ENCODE peak calls at places on chromosome 21, in five cellular contexts. R is HepG2, B is PC-3, U is ovary, L is ascending aorta. K is an unnamed sample. For H3K4me1, the result is how much of the 10 kb centered on the place peaks cover.

GRCh38 chr21:18443085-18443484 is 39.5 kb upstream of the TMPRSS15 start:
- DNase-seq in R (no peak), B (no peak), U (no peak), L (no peak), K (no peak)

GRCh38 chr21:21163904-21164303 is 165.7 kb downstream of the NCAM2 start:
- DNase-seq in R (peak), B (peak), U (no peak), L (no peak), K (peak)

GRCh38 chr21:25565272-25566199 is 41.7 kb downstream of the MRPL39 start:
- DNase-seq in R (no peak), B (no peak), U (no peak), L (no peak), K (no peak)

GRCh38 chr21:32806810-32807386 is 35.3 kb upstream of the PAXBP1 start:
- DNase-seq in R (no peak), B (no peak), U (no peak), L (no peak), K (no peak)

GRCh38 chr21:30340714-30341573 is 3.5 kb upstream of the KRTAP27-1 start:
- DNase-seq in R (peak), B (peak), U (no peak), L (no peak), K (no peak)

GRCh38 chr21:37878946-37879660 is 37.2 kb downstream of the KCNJ6 start:
- DNase-seq in R (no peak), B (peak), U (no peak), L (no peak), K (no peak)

GRCh38 chr21:38349111-38349746 is 92.4 kb downstream of the KCNJ15 start:
- DNase-seq in R (no peak), B (no peak), U (no peak), L (peak), K (no peak)

GRCh38 chr21:25375675-25376074 is 231.6 kb downstream of the MRPL39 start:
- DNase-seq in R (no peak), B (no peak), U (no peak), L (no peak), K (no peak)

GRCh38 chr21:19340954-19341353 is 937.4 kb upstream of the TMPRSS15 start:
- DNase-seq in R (no peak), B (no peak), U (no peak), L (no peak), K (no peak)

GRCh38 chr21:16028163-16028562 is 298.4 kb downstream of the USP25 start:
- DNase-seq in R (no peak), B (no peak), U (no peak), L (no peak), K (no peak)

GRCh38 chr21:26776320-26777021 is 68.7 kb downstream of the ADAMTS1 start:
- DNase-seq in R (no peak), B (peak), U (no peak), L (no peak), K (no peak)

GRCh38 chr21:15058718-15059316 is 6.0 kb downstream of the NRIP1 start:
- DNase-seq in R (no peak), B (peak), U (no peak), L (no peak), K (no peak)

GRCh38 chr21:21084179-21084578 is 86.0 kb downstream of the NCAM2 start:
- DNase-seq in R (no peak), B (no peak), U (no peak), L (no peak), K (no peak)

GRCh38 chr21:27429612-27430361 is 462.9 kb upstream of the ADAMTS5 start:
- DNase-seq in R (no peak), B (no peak), U (no peak), L (no peak), K (no peak)

GRCh38 chr21:26332873-26333272 is 162.3 kb upstream of the APP start:
- DNase-seq in R (no peak), B (peak), U (no peak), L (no peak), K (no peak)

GRCh38 chr21:17513214-17514123 is 626 bp downstream of the CXADR start:
- DNase-seq in R (peak), B (peak), U (peak), L (no peak), K (no peak)

GRCh38 chr21:32523463-32523862 is 61.9 kb downstream of the TCP10L start:
- DNase-seq in R (no peak), B (no peak), U (no peak), L (no peak), K (peak)

GRCh38 chr21:33078907-33079582 is 9.1 kb downstream of the OLIG1 start:
- DNase-seq in R (peak), B (peak), U (no peak), L (no peak), K (no peak)

GRCh38 chr21:34078915-34079314 is 5.5 kb downstream of the MRPS6 start:
- DNase-seq in R (no peak), B (peak), U (no peak), L (no peak), K (no peak)

GRCh38 chr21:46118305-46118870 is 20.5 kb downstream of the COL6A2 start:
- DNase-seq in R (no peak), B (no peak), U (peak), L (peak), K (peak)

GRCh38 chr21:46120301-46121285 is 22.7 kb downstream of the COL6A2 start:
- DNase-seq in R (no peak), B (no peak), U (peak), L (no peak), K (peak)

GRCh38 chr21:18951291-18952038 is 547.9 kb upstream of the TMPRSS15 start:
- DNase-seq in R (no peak), B (peak), U (no peak), L (no peak), K (no peak)

GRCh38 chr21:38768385-38769071 is 37.2 kb upstream of the ETS2 start:
- DNase-seq in R (no peak), B (peak), U (no peak), L (no peak), K (no peak)

GRCh38 chr21:30434033-30434631 is 4.1 kb downstream of the KRTAP13-4 start:
- DNase-seq in R (no peak), B (peak), U (no peak), L (no peak), K (no peak)

GRCh38 chr21:33300701-33301631 is 23.8 kb upstream of the IFNAR1 start:
- DNase-seq in R (no peak), B (peak), U (no peak), L (no peak), K (no peak)

GRCh38 chr21:36388835-36389234 is 3.6 kb downstream of the CHAF1B start:
- DNase-seq in R (no peak), B (no peak), U (no peak), L (no peak), K (no peak)

GRCh38 chr21:35229290-35229689 is 180.2 kb upstream of the RUNX1 start:
- DNase-seq in R (no peak), B (no peak), U (no peak), L (no peak), K (no peak)

GRCh38 chr21:35226960-35227741 is 178.0 kb upstream of the RUNX1 start:
- DNase-seq in R (no peak), B (no peak), U (no peak), L (no peak), K (no peak)

GRCh38 chr21:35225573-35225972 is 176.5 kb upstream of the RUNX1 start:
- DNase-seq in R (no peak), B (no peak), U (no peak), L (no peak), K (no peak)

GRCh38 chr21:35226302-35226701 is 177.2 kb upstream of the RUNX1 start:
- DNase-seq in R (peak), B (peak), U (no peak), L (no peak), K (no peak)

DNA sequence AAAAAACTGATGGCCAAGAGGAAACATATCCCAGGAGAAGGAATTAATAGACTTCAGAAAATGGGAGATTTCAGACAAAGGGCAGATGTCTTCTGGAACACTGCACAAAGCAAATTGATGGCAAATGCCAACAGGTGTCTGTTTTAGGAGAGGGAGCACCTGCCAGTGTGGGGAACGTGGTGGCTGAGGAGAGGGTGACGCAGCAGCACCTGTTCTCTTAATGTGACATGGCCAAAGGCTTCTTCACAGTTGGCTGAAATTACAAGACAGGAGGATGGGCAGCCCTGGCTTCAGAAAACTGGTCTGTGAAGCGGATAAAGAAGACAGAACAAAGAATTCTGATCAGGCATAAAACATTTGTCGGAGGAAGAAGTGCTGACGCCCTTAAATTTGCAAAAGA is 178.7 kb upstream of the RUNX1 start:
- DNase-seq in R (no peak), B (no peak), U (no peak), L (no peak), K (no peak)
- H3K4me1 ChIP-seq in R (under half), B (under half), U (under half), L (under half), K (under half)

GRCh38 chr21:44910229-44911065 is 10.3 kb downstream of the ITGB2 start:
- DNase-seq in R (peak), B (no peak), U (no peak), L (no peak), K (no peak)
- H3K4me1 ChIP-seq in R (half or more), B (half or more), U (under half), L (under half), K (under half)

GRCh38 chr21:29299906-29300546 is 1.3 kb downstream of the BACH1 start:
- DNase-seq in R (peak), B (peak), U (peak), L (peak), K (peak)
- H3K4me1 ChIP-seq in R (half or more), B (under half), U (under half), L (under half), K (half or more)

GRCh38 chr21:41316641-41317392 is at the start of gene FAM3B:
- DNase-seq in R (no peak), B (no peak), U (no peak), L (no peak), K (no peak)

GRCh38 chr21:41317458-41317857 is 857 bp downstream of the FAM3B start:
- DNase-seq in R (no peak), B (no peak), U (no peak), L (no peak), K (no peak)

GRCh38 chr21:41319273-41319672 is 2.7 kb downstream of the FAM3B start:
- DNase-seq in R (no peak), B (no peak), U (no peak), L (no peak), K (no peak)

GRCh38 chr21:41316200-41316599 is 401 bp upstream of the FAM3B start:
- DNase-seq in R (no peak), B (no peak), U (no peak), L (no peak), K (no peak)

DNA sequence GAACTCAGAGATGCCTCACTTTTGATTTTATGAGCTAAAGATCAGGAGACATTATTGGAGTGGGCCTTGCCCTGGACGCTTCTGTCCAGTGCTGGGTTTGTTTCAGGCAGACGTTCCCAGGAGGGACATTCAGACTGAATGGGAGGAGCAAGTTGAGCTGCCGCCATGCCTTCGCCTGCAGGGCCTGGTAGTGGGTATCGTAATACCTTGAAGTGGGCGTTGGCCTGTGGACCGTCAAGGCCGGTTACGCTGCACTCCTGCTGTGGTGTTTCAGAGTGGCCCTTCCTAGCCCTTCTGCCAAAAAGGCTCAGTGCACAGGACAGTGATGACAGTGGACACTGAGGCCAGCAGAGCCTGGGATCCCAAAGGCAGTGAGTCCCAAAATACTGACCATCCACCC is 1.6 kb downstream of the FAM3B start:
- DNase-seq in R (no peak), B (no peak), U (no peak), L (no peak), K (no peak)
- H3K4me1 ChIP-seq in R (half or more), B (under half), U (under half), L (under half), K (under half)

GRCh38 chr21:43292866-43293142 is 124.0 kb downstream of the CRYAA start:
- DNase-seq in R (no peak), B (no peak), U (no peak), L (no peak), K (no peak)

GRCh38 chr21:43290529-43291346 is 121.9 kb downstream of the CRYAA start:
- DNase-seq in R (no peak), B (no peak), U (no peak), L (no peak), K (no peak)

GRCh38 chr21:43294194-43294902 is 125.5 kb downstream of the CRYAA start:
- DNase-seq in R (no peak), B (no peak), U (no peak), L (no peak), K (no peak)

GRCh38 chr21:43291347-43291950 is 122.6 kb downstream of the CRYAA start:
- DNase-seq in R (no peak), B (no peak), U (no peak), L (no peak), K (no peak)

DNA sequence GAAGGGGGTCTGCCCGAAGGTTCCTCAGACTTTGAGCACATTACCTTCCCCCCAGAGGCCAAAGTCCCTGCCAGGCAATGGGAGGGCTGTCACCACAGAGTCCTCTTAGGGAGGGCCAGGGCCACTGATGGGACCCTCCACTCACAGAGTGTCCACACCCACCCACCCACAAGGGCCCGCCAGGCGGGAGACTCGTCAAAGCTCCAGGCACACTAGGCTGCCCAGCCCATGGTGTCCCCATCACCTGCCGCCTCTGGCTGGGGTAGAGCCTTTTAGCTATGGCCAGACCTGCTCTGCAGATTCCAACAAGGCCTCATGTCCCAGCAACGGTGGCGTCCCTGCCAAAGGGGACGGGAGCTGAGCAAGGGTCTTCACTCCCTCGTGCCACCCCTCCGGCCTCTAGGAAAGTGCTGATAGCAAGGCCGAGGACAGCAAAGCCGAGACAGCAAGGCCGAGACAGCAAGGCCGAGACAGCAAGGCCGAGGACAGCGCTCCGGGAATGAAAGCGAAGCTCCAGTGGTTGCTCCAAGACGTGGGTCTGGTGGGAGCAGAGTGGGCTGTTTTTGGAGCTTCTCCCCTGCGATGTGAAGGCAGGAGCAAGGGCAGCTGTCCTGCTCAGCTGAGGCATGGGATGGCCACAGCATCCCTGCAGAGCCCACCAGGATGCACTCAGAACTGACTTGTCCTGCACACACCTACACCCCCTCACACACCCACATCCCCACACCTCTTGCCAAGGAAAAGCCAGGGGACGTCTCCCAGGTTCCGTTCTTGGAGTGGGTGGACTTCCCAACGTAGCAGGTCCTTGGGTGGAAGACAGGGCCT is 123.4 kb downstream of the CRYAA start:
- DNase-seq in R (no peak), B (no peak), U (no peak), L (no peak), K (no peak)
- H3K4me1 ChIP-seq in R (half or more), B (under half), U (under half), L (under half), K (under half)

K was measured in sigmoid colon.